ENCODE peak calls at places on chromosomes 7 and 10, in six cellular contexts. G, L, A, B, R and Z are unnamed samples.

GRCh38 chr7:124113040-124113439 is 80.2 kb upstream of the TMEM229A start:
- DNase-seq in G (no peak), L (no peak), A (no peak), B (no peak), R (no peak), Z (no peak)

GRCh38 chr10:66819691-66820090 is 106.1 kb upstream of the LRRTM3 start:
- DNase-seq in G (no peak), L (no peak), A (no peak), B (no peak), R (no peak), Z (no peak)

GRCh38 chr7:877312-878232 is 1.2 kb downstream of the GET4 start:
- DNase-seq in G (peak), L (peak), A (no peak), B (no peak), R (no peak), Z (no peak)

GRCh38 chr7:2726316-2727018 is 38.5 kb downstream of the AMZ1 start:
- DNase-seq in G (peak), L (peak), A (no peak), B (no peak), R (no peak), Z (no peak)

GRCh38 chr10:133444342-133445267 is 9.1 kb upstream of the SCART1 start:
- DNase-seq in G (peak), L (peak), A (no peak), B (no peak), R (no peak), Z (no peak)

GRCh38 chr7:123633553-123633952 is 22.1 kb upstream of the LMOD2 start:
- DNase-seq in G (no peak), L (no peak), A (peak), B (no peak), R (no peak), Z (no peak)

GRCh38 chr10:93695720-93696119 is 6.7 kb downstream of the FRA10AC1 start:
- DNase-seq in G (no peak), L (no peak), A (no peak), B (no peak), R (no peak), Z (no peak)

GRCh38 chr10:97119058-97119832 is 66.5 kb downstream of the SLIT1 start:
- DNase-seq in G (no peak), L (peak), A (no peak), B (no peak), R (no peak), Z (no peak)

GRCh38 chr10:3858051-3858845 is 73.2 kb upstream of the KLF6 start:
- DNase-seq in G (no peak), L (no peak), A (no peak), B (no peak), R (no peak), Z (no peak)

GRCh38 chr10:122021421-122021820 is 32.5 kb downstream of the TACC2 start:
- DNase-seq in G (no peak), L (no peak), A (no peak), B (no peak), R (no peak), Z (no peak)

GRCh38 chr10:86410542-86411124 is 44.0 kb upstream of the GRID1 start:
- DNase-seq in G (peak), L (no peak), A (peak), B (no peak), R (no peak), Z (no peak)

GRCh38 chr7:12884856-12885440 is 197.5 kb downstream of the ARL4A start:
- DNase-seq in G (no peak), L (no peak), A (peak), B (no peak), R (no peak), Z (no peak)

GRCh38 chr10:119657725-119658124 is 6.5 kb downstream of the BAG3 start:
- DNase-seq in G (no peak), L (no peak), A (peak), B (no peak), R (no peak), Z (no peak)

GRCh38 chr7:49398730-49399129 is 374.7 kb upstream of the VWC2 start:
- DNase-seq in G (no peak), L (no peak), A (no peak), B (no peak), R (no peak), Z (no peak)

GRCh38 chr7:74544706-74545469 is 91.2 kb downstream of the GTF2IRD1 start:
- DNase-seq in G (no peak), L (no peak), A (peak), B (no peak), R (peak), Z (peak)

GRCh38 chr10:25015927-25016348 is at the start of gene ENKUR:
- DNase-seq in G (peak), L (peak), A (peak), B (peak), R (peak), Z (peak)

GRCh38 chr10:69407621-69408301 is 9.0 kb downstream of the TACR2 start:
- DNase-seq in G (no peak), L (peak), A (no peak), B (no peak), R (no peak), Z (no peak)

GRCh38 chr10:103661951-103662405 is 168.5 kb downstream of the NEURL1 start:
- DNase-seq in G (no peak), L (no peak), A (no peak), B (no peak), R (no peak), Z (no peak)

GRCh38 chr10:98045785-98046389 is 15.5 kb upstream of the CRTAC1 start:
- DNase-seq in G (peak), L (no peak), A (peak), B (peak), R (peak), Z (peak)

GRCh38 chr10:97090035-97090434 is 95.7 kb downstream of the SLIT1 start:
- DNase-seq in G (no peak), L (no peak), A (no peak), B (no peak), R (no peak), Z (no peak)

GRCh38 chr10:128130051-128130450 is 3.8 kb upstream of the MKI67 start:
- DNase-seq in G (no peak), L (no peak), A (peak), B (no peak), R (no peak), Z (no peak)

GRCh38 chr7:64876792-64877713 is 26.0 kb upstream of the ZNF273 start:
- DNase-seq in G (peak), L (peak), A (no peak), B (peak), R (peak), Z (peak)

GRCh38 chr10:25047902-25048301 is 31.5 kb downstream of the THNSL1 start:
- DNase-seq in G (no peak), L (no peak), A (peak), B (no peak), R (no peak), Z (no peak)

GRCh38 chr10:48247680-48248079 is 26.8 kb downstream of the FRMPD2 start:
- DNase-seq in G (no peak), L (no peak), A (no peak), B (no peak), R (no peak), Z (no peak)

GRCh38 chr7:20998309-20998708 is 211.6 kb upstream of the SP8 start:
- DNase-seq in G (no peak), L (no peak), A (no peak), B (no peak), R (no peak), Z (no peak)

GRCh38 chr10:17290226-17290625 is 62.2 kb downstream of the VIM start:
- DNase-seq in G (no peak), L (no peak), A (no peak), B (no peak), R (peak), Z (no peak)

GRCh38 chr7:15368653-15369052 is 193.2 kb downstream of the AGMO start:
- DNase-seq in G (no peak), L (no peak), A (no peak), B (no peak), R (no peak), Z (no peak)

GRCh38 chr7:115357213-115357999 is 435.5 kb downstream of the MDFIC start:
- DNase-seq in G (no peak), L (no peak), A (peak), B (no peak), R (peak), Z (no peak)

GRCh38 chr10:12181065-12181775 is 14.5 kb downstream of the NUDT5 start:
- DNase-seq in G (no peak), L (no peak), A (no peak), B (peak), R (no peak), Z (peak)

GRCh38 chr7:112462236-112462635 is 12.0 kb downstream of the IFRD1 start:
- DNase-seq in G (peak), L (no peak), A (peak), B (no peak), R (no peak), Z (no peak)

GRCh38 chr7:140035400-140036223 is 27.1 kb downstream of the PARP12 start:
- DNase-seq in G (no peak), L (no peak), A (peak), B (no peak), R (no peak), Z (no peak)

GRCh38 chr10:63105811-63106755 is 27.0 kb upstream of the NRBF2 start:
- DNase-seq in G (no peak), L (no peak), A (peak), B (no peak), R (no peak), Z (no peak)

GRCh38 chr10:75464478-75465090 is 33.2 kb downstream of the LRMDA start:
- DNase-seq in G (no peak), L (no peak), A (no peak), B (no peak), R (no peak), Z (no peak)

GRCh38 chr7:36389371-36390198 is at the start of gene ANLN:
- DNase-seq in G (peak), L (peak), A (peak), B (peak), R (peak), Z (peak)

GRCh38 chr10:5692476-5693358 is 8.1 kb downstream of the TASOR2 start:
- DNase-seq in G (peak), L (peak), A (peak), B (peak), R (no peak), Z (peak)

GRCh38 chr7:10974717-10975032 is 1.0 kb downstream of the PHF14 start:
- DNase-seq in G (no peak), L (no peak), A (no peak), B (no peak), R (peak), Z (no peak)

GRCh38 chr10:72709041-72709440 is 17.1 kb downstream of the MCU start:
- DNase-seq in G (no peak), L (no peak), A (no peak), B (no peak), R (no peak), Z (no peak)